ENCODE peak calls at places on chromosomes 16 and 17, in eight cellular contexts. Q is dorsolateral prefrontal cortex, O is AG04450, I is AG09309, G is BJ, E is heart right ventricle, K is GM06990, V is upper lobe of right lung. U is an unnamed sample.

GRCh38 chr17:77800832-77801231 is 157.7 kb upstream of the TNRC6C start:
- DNase-seq in E (no peak), Q (no peak), I (no peak), K (no peak), O (no peak), G (no peak), V (no peak), U (no peak)

GRCh38 chr16:58019866-58020538 is 5.6 kb upstream of the MMP15 start:
- DNase-seq in E (no peak), I (no peak), V (peak), Q (no peak), O (no peak), K (no peak), G (no peak), U (no peak)

GRCh38 chr16:67679935-67680897 is 13.6 kb downstream of the C16orf86 start:
- DNase-seq in I (no peak), O (no peak), V (no peak), Q (no peak), K (no peak), E (no peak), G (no peak), U (no peak)

GRCh38 chr16:86671486-86672214 is 93.3 kb downstream of the FOXL1 start:
- DNase-seq in G (no peak), O (no peak), V (no peak), K (no peak), Q (no peak), E (no peak), I (no peak), U (no peak)

GRCh38 chr17:36608794-36609497 is 7.6 kb downstream of the MRM1 start:
- DNase-seq in I (no peak), G (no peak), E (no peak), Q (peak), O (peak), V (no peak), K (peak), U (peak)

GRCh38 chr16:11530171-11530940 is 56.4 kb downstream of the LITAF start:
- DNase-seq in Q (no peak), I (no peak), K (no peak), G (no peak), E (no peak), O (no peak), V (no peak), U (no peak)

GRCh38 chr16:83959621-83960434 is 6.8 kb downstream of the OSGIN1 start:
- DNase-seq in O (no peak), V (no peak), K (no peak), G (no peak), E (peak), I (no peak), Q (no peak), U (no peak)

GRCh38 chr16:56212144-56212543 is 20.9 kb downstream of the GNAO1 start:
- DNase-seq in O (no peak), K (no peak), I (no peak), V (no peak), Q (no peak), E (no peak), G (no peak), U (no peak)

GRCh38 chr17:4950075-4950756 is 703 bp upstream of the ENO3 start:
- DNase-seq in I (no peak), O (no peak), Q (no peak), K (no peak), V (peak), E (peak), G (no peak), U (peak)

GRCh38 chr16:84029297-84030096 is 13.1 kb downstream of the SLC38A8 start:
- DNase-seq in O (no peak), E (no peak), Q (no peak), I (no peak), K (no peak), G (no peak), V (no peak), U (no peak)

GRCh38 chr16:1194665-1195392 is 30.2 kb downstream of the TPSG1 start:
- DNase-seq in K (no peak), O (no peak), E (no peak), G (no peak), V (no peak), I (no peak), Q (no peak), U (peak)

GRCh38 chr17:79749156-79749815 is 18.5 kb downstream of the ENPP7 start:
- DNase-seq in I (peak), K (no peak), Q (no peak), V (no peak), G (peak), E (no peak), O (peak), U (no peak)

GRCh38 chr16:35908942-35909341 is 2449.5 kb downstream of the TP53TG3F start:
- DNase-seq in O (no peak), K (no peak), I (no peak), G (no peak), Q (no peak), V (no peak), E (no peak), U (no peak)

GRCh38 chr17:39027037-39027436 is 59.8 kb upstream of the FBXO47 start:
- DNase-seq in E (peak), I (no peak), K (peak), V (peak), Q (peak), G (no peak), O (no peak), U (peak)

GRCh38 chr17:36808181-36808661 is 129.1 kb upstream of the LHX1 start:
- DNase-seq in G (no peak), E (no peak), Q (peak), K (no peak), I (no peak), O (no peak), V (no peak), U (no peak)

GRCh38 chr16:30889721-30890120 is 4.2 kb downstream of the BCL7C start:
- DNase-seq in V (no peak), I (no peak), Q (no peak), E (no peak), O (no peak), G (no peak), K (no peak), U (no peak)

GRCh38 chr16:86508028-86508946 is 2.0 kb upstream of the FOXF1 start:
- DNase-seq in O (no peak), G (no peak), Q (no peak), I (no peak), V (no peak), E (no peak), K (no peak), U (no peak)

GRCh38 chr17:72604518-72604917 is 483.7 kb downstream of the SOX9 start:
- DNase-seq in K (no peak), I (no peak), E (no peak), O (no peak), G (no peak), Q (no peak), V (no peak), U (no peak)

GRCh38 chr17:60165976-60166375 is 16.2 kb downstream of the CA4 start:
- DNase-seq in I (no peak), G (no peak), K (no peak), E (no peak), O (no peak), V (no peak), Q (no peak), U (peak)

GRCh38 chr17:12789075-12789975 is at the start of gene ARHGAP44:
- DNase-seq in I (no peak), E (peak), O (no peak), V (peak), Q (peak), G (no peak), K (peak), U (peak)

GRCh38 chr17:15406081-15406480 is 61.3 kb downstream of the CDRT4 start:
- DNase-seq in E (no peak), G (no peak), V (no peak), I (no peak), O (no peak), Q (no peak), K (no peak), U (no peak)

GRCh38 chr17:19750835-19751234 is 2.7 kb upstream of the ALDH3A1 start:
- DNase-seq in E (no peak), V (peak), K (no peak), Q (no peak), G (no peak), I (no peak), O (no peak), U (no peak)

GRCh38 chr17:19747829-19748806 is at the start of gene ALDH3A1:
- DNase-seq in I (no peak), Q (peak), G (no peak), K (no peak), O (no peak), V (no peak), E (no peak), U (no peak)

GRCh38 chr17:19750020-19750572 is 2.0 kb upstream of the ALDH3A1 start:
- DNase-seq in K (no peak), E (no peak), Q (no peak), I (no peak), G (no peak), O (no peak), V (no peak), U (no peak)

GRCh38 chr17:19747159-19747719 is 859 bp downstream of the ALDH3A1 start:
- DNase-seq in I (no peak), G (no peak), E (no peak), V (no peak), O (no peak), K (no peak), Q (no peak), U (no peak)

DNA sequence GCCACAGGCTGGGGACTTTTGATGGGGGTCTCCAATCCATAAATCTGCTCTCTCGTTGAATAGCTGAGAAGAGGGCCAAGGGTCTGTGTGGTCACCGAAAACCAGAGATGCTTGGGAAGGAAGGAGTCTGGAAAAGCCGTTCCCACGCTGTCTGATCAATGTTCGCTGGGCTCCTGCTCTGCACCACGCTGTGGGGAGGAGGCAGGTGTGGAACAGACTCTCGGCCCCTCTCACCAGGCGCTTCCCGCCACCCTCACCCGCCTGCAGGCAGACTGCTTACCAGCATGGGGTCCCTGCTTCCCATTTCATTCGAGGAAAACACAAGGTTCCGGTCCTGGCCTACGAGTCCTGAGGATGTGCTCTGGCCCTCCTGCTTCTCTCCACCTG is 702 bp upstream of the ALDH3A1 start:
- DNase-seq in K (no peak), E (no peak), I (no peak), G (no peak), O (no peak), Q (no peak), V (no peak), U (no peak)
- TF ChIP-seq CTCF in K (no peak), E (no peak), I (no peak), G (no peak), O (no peak), Q (no peak), V (no peak), U (no peak)

GRCh38 chr16:27193300-27193990 is 9.9 kb upstream of the KDM8 start:
- DNase-seq in G (no peak), I (no peak), K (no peak), E (no peak), Q (no peak), O (no peak), V (no peak), U (no peak)
- TF ChIP-seq CTCF in G (no peak), I (peak), K (no peak), E (no peak), Q (no peak), O (peak), V (no peak), U (no peak)

GRCh38 chr17:75978938-75979704 is at the start of the genes ACOX1 and TEN1:
- DNase-seq in I (peak), O (peak), G (peak), Q (peak), K (peak), V (peak), E (peak), U (peak)
- TF ChIP-seq CTCF in I (no peak), O (no peak), G (peak), Q (no peak), K (peak), V (peak), E (peak), U (no peak)

GRCh38 chr17:81309140-81309858 is 14.2 kb upstream of the SLC38A10 start:
- DNase-seq in G (no peak), K (peak), V (peak), Q (peak), I (no peak), E (peak), O (no peak), U (peak)
- TF ChIP-seq CTCF in G (peak), K (peak), V (peak), Q (no peak), I (peak), E (peak), O (peak), U (peak)

DNA sequence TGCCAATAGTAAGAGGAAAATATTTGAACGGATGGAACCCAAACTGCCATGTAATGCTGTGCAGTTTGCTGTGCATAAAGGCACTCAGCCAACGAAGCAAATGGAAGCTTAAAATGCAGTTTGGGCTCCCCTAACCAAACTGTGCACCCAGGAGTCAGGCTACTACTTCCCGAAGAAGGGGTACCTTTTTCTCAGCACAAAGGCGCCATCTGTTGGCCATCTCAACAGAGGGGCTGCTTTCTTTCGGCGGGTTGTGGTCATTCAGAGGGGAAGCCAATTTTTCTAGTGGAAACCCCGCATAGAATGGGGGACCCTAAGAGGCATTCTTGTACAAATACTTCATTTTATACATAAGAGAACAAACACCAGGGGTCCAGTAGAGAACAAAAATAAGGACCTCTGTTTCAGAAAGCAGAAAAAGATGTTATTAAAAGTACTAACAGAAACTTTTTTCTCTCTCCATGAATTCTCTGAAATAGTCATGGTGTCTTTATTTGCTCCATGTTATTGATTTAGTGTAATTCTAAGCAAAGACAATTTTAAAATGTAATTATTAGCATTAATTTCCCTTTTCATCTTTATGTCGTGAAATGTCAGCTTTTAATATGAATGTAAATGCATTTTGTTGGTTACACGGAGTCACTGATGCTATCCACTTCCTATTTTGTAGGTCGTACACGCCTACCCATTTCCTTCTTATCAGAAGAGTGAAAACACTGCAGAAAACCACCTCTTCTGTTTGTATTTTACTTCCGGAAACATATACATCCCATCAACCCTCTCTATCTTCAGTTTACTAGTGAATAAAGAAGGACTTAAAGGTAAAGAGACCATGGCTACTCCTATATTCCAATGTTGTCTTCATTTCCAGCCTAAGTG is 453.3 kb downstream of the KCNJ2 start:
- DNase-seq in Q (peak), K (no peak), O (no peak), G (no peak), I (no peak), V (peak), E (peak), U (peak)
- TF ChIP-seq CTCF in Q (peak), K (peak), O (peak), G (peak), I (peak), V (peak), E (peak), U (peak)